ENCODE peak calls at places on chromosomes 12 and 14, in six cellular contexts. H, Y, D, E, V and A are unnamed samples.

GRCh38 chr14:73719361-73719760 is 5.2 kb upstream of the PNMA1 start:
- DNase-seq in H (no peak), Y (no peak), D (no peak), E (no peak), V (no peak), A (no peak)

GRCh38 chr12:15151141-15152091 is 69.8 kb downstream of the RERG start:
- DNase-seq in H (no peak), Y (peak), D (no peak), E (no peak), V (no peak), A (no peak)

GRCh38 chr12:76143343-76144252 is 59.1 kb upstream of the NAP1L1 start:
- DNase-seq in H (no peak), Y (no peak), D (no peak), E (no peak), V (no peak), A (no peak)

GRCh38 chr12:52925717-52926595 is 21.1 kb upstream of the KRT8 start:
- DNase-seq in H (peak), Y (peak), D (peak), E (no peak), V (no peak), A (peak)

GRCh38 chr14:32366995-32367394 is 37.9 kb downstream of the AKAP6 start:
- DNase-seq in H (no peak), Y (peak), D (no peak), E (no peak), V (no peak), A (no peak)

GRCh38 chr12:79911889-79912656 is 22.8 kb downstream of the PPP1R12A start:
- DNase-seq in H (no peak), Y (no peak), D (peak), E (no peak), V (no peak), A (no peak)

GRCh38 chr12:64088431-64089349 is 133.4 kb downstream of the KICS2 start:
- DNase-seq in H (peak), Y (peak), D (peak), E (peak), V (peak), A (peak)

GRCh38 chr12:68675098-68675842 is 11.5 kb upstream of the NUP107 start:
- DNase-seq in H (no peak), Y (no peak), D (no peak), E (peak), V (no peak), A (peak)

GRCh38 chr12:58026421-58026820 is 85.1 kb downstream of the ATP23 start:
- DNase-seq in H (no peak), Y (no peak), D (no peak), E (no peak), V (no peak), A (no peak)

GRCh38 chr14:64725360-64725815 is 21.2 kb downstream of the PLEKHG3 start:
- DNase-seq in H (no peak), Y (no peak), D (no peak), E (no peak), V (no peak), A (no peak)

GRCh38 chr12:92551853-92552397 is 150.9 kb upstream of the PLEKHG7 start:
- DNase-seq in H (no peak), Y (no peak), D (peak), E (no peak), V (no peak), A (no peak)

GRCh38 chr12:93784339-93785086 is 107.3 kb downstream of the CRADD start:
- DNase-seq in H (no peak), Y (no peak), D (peak), E (no peak), V (no peak), A (peak)

GRCh38 chr12:6195665-6196535 is 4.3 kb upstream of the CD9 start:
- DNase-seq in H (peak), Y (peak), D (peak), E (peak), V (peak), A (peak)

GRCh38 chr12:69330475-69331473 is 17.4 kb upstream of the LYZ start:
- DNase-seq in H (no peak), Y (no peak), D (no peak), E (peak), V (no peak), A (peak)

GRCh38 chr12:127881371-127882140 is 385.4 kb upstream of the TMEM132C start:
- DNase-seq in H (no peak), Y (no peak), D (no peak), E (no peak), V (no peak), A (no peak)

GRCh38 chr14:21264025-21264801 is 5.0 kb downstream of the HNRNPC start:
- DNase-seq in H (no peak), Y (no peak), D (peak), E (no peak), V (no peak), A (no peak)

GRCh38 chr12:11672361-11672760 is 22.9 kb downstream of the ETV6 start:
- DNase-seq in H (no peak), Y (no peak), D (no peak), E (no peak), V (no peak), A (no peak)

GRCh38 chr12:1189163-1189562 is 198.1 kb downstream of the ERC1 start:
- DNase-seq in H (no peak), Y (no peak), D (peak), E (no peak), V (no peak), A (no peak)

GRCh38 chr12:120720234-120720968 is 5.2 kb upstream of the ACADS start:
- DNase-seq in H (no peak), Y (no peak), D (peak), E (no peak), V (no peak), A (no peak)

GRCh38 chr14:37232907-37233481 is 35.3 kb downstream of the MIPOL1 start:
- DNase-seq in H (no peak), Y (peak), D (peak), E (peak), V (peak), A (no peak)

GRCh38 chr12:45192041-45192695 is 23.7 kb upstream of the ANO6 start:
- DNase-seq in H (no peak), Y (no peak), D (peak), E (no peak), V (peak), A (peak)

GRCh38 chr14:54188036-54188666 is 208.7 kb upstream of the CDKN3 start:
- DNase-seq in H (no peak), Y (no peak), D (no peak), E (no peak), V (no peak), A (no peak)

GRCh38 chr12:124001343-124001742 is 28.3 kb downstream of the ZNF664 start:
- DNase-seq in H (no peak), Y (no peak), D (no peak), E (no peak), V (no peak), A (no peak)

GRCh38 chr12:24853588-24853987 is 95.3 kb downstream of the BCAT1 start:
- DNase-seq in H (no peak), Y (no peak), D (peak), E (no peak), V (no peak), A (no peak)

GRCh38 chr12:110540048-110540447 is 37.9 kb downstream of the RAD9B start:
- DNase-seq in H (no peak), Y (no peak), D (peak), E (no peak), V (no peak), A (no peak)

GRCh38 chr14:62443796-62444195 is 601.5 kb downstream of the KCNH5 start:
- DNase-seq in H (no peak), Y (no peak), D (peak), E (no peak), V (no peak), A (no peak)

GRCh38 chr12:58415716-58416115 is 474.3 kb downstream of the ATP23 start:
- DNase-seq in H (no peak), Y (no peak), D (no peak), E (no peak), V (no peak), A (no peak)

GRCh38 chr14:57025456-57025855 is 215.2 kb upstream of the OTX2 start:
- DNase-seq in H (no peak), Y (no peak), D (no peak), E (no peak), V (no peak), A (no peak)

GRCh38 chr12:107459649-107460048 is 225.9 kb upstream of the PWP1 start:
- DNase-seq in H (no peak), Y (no peak), D (no peak), E (no peak), V (no peak), A (no peak)

GRCh38 chr14:61179776-61180398 is 101.3 kb downstream of the TMEM30B start:
- DNase-seq in H (no peak), Y (no peak), D (no peak), E (no peak), V (no peak), A (no peak)

GRCh38 chr12:52380271-52380694 is 5.2 kb downstream of the KRT84 start:
- DNase-seq in H (peak), Y (peak), D (peak), E (peak), V (peak), A (peak)

GRCh38 chr14:91253795-91254323 is 9.4 kb upstream of the GPR68 start:
- DNase-seq in H (no peak), Y (no peak), D (no peak), E (no peak), V (no peak), A (no peak)

GRCh38 chr12:22539055-22539454 is 5.3 kb downstream of the C2CD5 start:
- DNase-seq in H (no peak), Y (no peak), D (no peak), E (no peak), V (no peak), A (no peak)

GRCh38 chr12:6114476-6114870 is 10.0 kb downstream of the VWF start:
- DNase-seq in H (no peak), Y (no peak), D (no peak), E (no peak), V (no peak), A (no peak)

GRCh38 chr12:87439990-87440827 is 589.0 kb downstream of the C12orf50 start:
- DNase-seq in H (no peak), Y (no peak), D (peak), E (no peak), V (no peak), A (peak)

GRCh38 chr12:116427200-116427932 is 131.8 kb upstream of the MAP1LC3B2 start:
- DNase-seq in H (no peak), Y (no peak), D (no peak), E (no peak), V (no peak), A (no peak)

GRCh38 chr14:103871596-103872480 is 24.5 kb upstream of the PPP1R13B start:
- DNase-seq in H (peak), Y (no peak), D (no peak), E (peak), V (no peak), A (peak)

GRCh38 chr12:65670775-65671174 is 153.5 kb upstream of the HMGA2 start:
- DNase-seq in H (no peak), Y (no peak), D (peak), E (no peak), V (no peak), A (no peak)